ENCODE peak calls at places on chromosomes 2 and 18, in nine cellular contexts. N, V, D, U, K, I, Q, C and F are unnamed samples.

GRCh38 chr2:184599054-184599874 is 935 bp downstream of the ZNF804A start:
- DNase-seq in U (peak), C (no peak), K (no peak), D (no peak), N (peak), Q (no peak), V (peak), I (no peak), F (peak)

GRCh38 chr18:28834889-28835288 is 658.0 kb upstream of the CDH2 start:
- DNase-seq in Q (no peak), K (no peak), V (no peak), U (no peak), C (no peak), N (peak), I (peak), D (no peak), F (no peak)

GRCh38 chr2:203782262-203782976 is 76.0 kb downstream of the CD28 start:
- DNase-seq in C (no peak), V (peak), Q (peak), U (peak), I (peak), N (peak), K (peak), D (peak), F (peak)

GRCh38 chr2:211114826-211115450 is 558.5 kb downstream of the CPS1 start:
- DNase-seq in Q (no peak), K (no peak), V (no peak), I (no peak), D (no peak), N (peak), C (no peak), U (no peak), F (no peak)

GRCh38 chr2:116061023-116061422 is 1618.6 kb downstream of the DPP10 start:
- DNase-seq in N (no peak), K (no peak), Q (no peak), D (no peak), U (no peak), V (no peak), C (no peak), I (no peak), F (no peak)

GRCh38 chr2:215727507-215728503 is 285.5 kb downstream of the MREG start:
- DNase-seq in V (no peak), C (no peak), N (peak), Q (no peak), I (no peak), K (no peak), U (no peak), D (no peak), F (no peak)

GRCh38 chr2:221750317-221750716 is 178.2 kb upstream of the EPHA4 start:
- DNase-seq in I (no peak), D (no peak), K (no peak), Q (no peak), N (peak), C (no peak), U (no peak), V (no peak), F (no peak)

GRCh38 chr18:61706516-61706915 is 186.3 kb downstream of the RNF152 start:
- DNase-seq in U (no peak), I (no peak), Q (no peak), C (no peak), V (no peak), K (no peak), N (no peak), D (no peak), F (no peak)

GRCh38 chr18:42636309-42636708 is 479.2 kb downstream of the RIT2 start:
- DNase-seq in Q (no peak), N (no peak), C (no peak), D (no peak), K (no peak), U (no peak), I (no peak), V (no peak), F (no peak)

GRCh38 chr2:208350610-208351009 is 56.0 kb upstream of the PTH2R start:
- DNase-seq in U (no peak), Q (no peak), I (no peak), K (no peak), D (no peak), N (peak), C (no peak), V (no peak), F (no peak)

GRCh38 chr18:57833441-57834101 is 30.5 kb upstream of the ATP8B1 start:
- DNase-seq in V (no peak), Q (no peak), I (peak), D (no peak), K (no peak), U (no peak), N (peak), C (no peak), F (no peak)

GRCh38 chr2:127217470-127218325 is 2.4 kb downstream of the CYP27C1 start:
- DNase-seq in N (no peak), U (no peak), K (no peak), Q (no peak), C (no peak), D (no peak), V (no peak), I (peak), F (no peak)

GRCh38 chr2:72718906-72719305 is 106.9 kb downstream of the EXOC6B start:
- DNase-seq in I (no peak), V (no peak), D (no peak), N (no peak), K (no peak), Q (no peak), U (no peak), C (no peak), F (no peak)

GRCh38 chr2:19312949-19313348 is 45.5 kb downstream of the OSR1 start:
- DNase-seq in N (peak), V (peak), C (no peak), K (no peak), I (peak), U (no peak), D (no peak), Q (peak), F (peak)

GRCh38 chr2:31654241-31654640 is 73.5 kb upstream of the SRD5A2 start:
- DNase-seq in K (no peak), C (no peak), V (no peak), N (no peak), I (no peak), Q (no peak), U (no peak), D (no peak), F (no peak)

GRCh38 chr2:6986894-6987487 is 69.8 kb downstream of the RNF144A start:
- DNase-seq in D (peak), U (no peak), V (peak), K (no peak), N (no peak), I (peak), C (no peak), Q (no peak), F (no peak)

GRCh38 chr2:224793961-224794360 is 77.8 kb upstream of the CCDC195 start:
- DNase-seq in C (no peak), K (no peak), U (no peak), V (no peak), N (peak), Q (no peak), D (no peak), I (no peak), F (no peak)